ENCODE peak calls at places on chromosome X, in ten cellular contexts. J is thyroid gland, A is lower lobe of right lung, C is hepatocyte, L is GM12865, I is breast epithelium, U is AG10803, Y is left ventricle myocardium inferior, N is cardiac fibroblast, X is Peyer's patch. H is an unnamed sample.
A peak's percentile ranks its signal among the peaks of the same experiment; 100 is the strongest.

GRCh38 chrX:51459125-51459524 is 37.3 kb downstream of the NUDT11 start:
- DNase-seq in J (no peak), A (no peak), C (peak; percentile 19), L (peak; percentile 39), I (no peak), U (peak; percentile 24), Y (no peak), N (peak; percentile 34), X (no peak), H (no peak)

GRCh38 chrX:39846460-39846859 is 251.3 kb downstream of the BCOR start:
- DNase-seq in J (no peak), A (no peak), C (no peak), L (no peak), I (no peak), U (no peak), Y (no peak), N (no peak), X (no peak), H (no peak)

GRCh38 chrX:69153060-69153730 is 12.1 kb downstream of the PJA1 start:
- DNase-seq in J (no peak), A (no peak), C (peak; percentile 67), L (no peak), I (no peak), U (peak; percentile 57), Y (no peak), N (peak; percentile 77), X (no peak), H (no peak)

GRCh38 chrX:13762015-13762414 is 27.5 kb downstream of the OFD1 start:
- DNase-seq in J (no peak), A (no peak), C (no peak), L (no peak), I (no peak), U (no peak), Y (no peak), N (no peak), X (no peak), H (no peak)

GRCh38 chrX:2320580-2321327 is 180.0 kb downstream of the DHRSX start:
- DNase-seq in J (peak; percentile 69), A (peak; percentile 79), C (peak; percentile 81), L (no peak), I (no peak), U (peak; percentile 88), Y (peak; percentile 67), N (peak; percentile 71), X (no peak), H (peak; percentile 6)

GRCh38 chrX:135421932-135422809 is at the start of gene SMIM10L2A:
- DNase-seq in J (no peak), A (no peak), C (no peak), L (peak; percentile 4), I (no peak), U (no peak), Y (no peak), N (no peak), X (no peak), H (no peak)

GRCh38 chrX:64186974-64187761 is 18.3 kb downstream of the AMER1 start:
- DNase-seq in J (no peak), A (no peak), C (no peak), L (no peak), I (no peak), U (no peak), Y (peak; percentile 30), N (no peak), X (no peak), H (no peak)

GRCh38 chrX:37867509-37868153 is 20.3 kb upstream of the DYNLT3 start:
- DNase-seq in J (no peak), A (no peak), C (no peak), L (no peak), I (no peak), U (no peak), Y (no peak), N (no peak), X (no peak), H (no peak)

GRCh38 chrX:6968231-6968630 is 179.3 kb upstream of the STS start:
- DNase-seq in J (no peak), A (no peak), C (no peak), L (no peak), I (no peak), U (peak; percentile 4), Y (no peak), N (no peak), X (no peak), H (no peak)

GRCh38 chrX:41081821-41082220 is 3.4 kb upstream of the USP9X start:
- DNase-seq in J (no peak), A (no peak), C (no peak), L (no peak), I (no peak), U (no peak), Y (no peak), N (no peak), X (no peak), H (no peak)

DNA sequence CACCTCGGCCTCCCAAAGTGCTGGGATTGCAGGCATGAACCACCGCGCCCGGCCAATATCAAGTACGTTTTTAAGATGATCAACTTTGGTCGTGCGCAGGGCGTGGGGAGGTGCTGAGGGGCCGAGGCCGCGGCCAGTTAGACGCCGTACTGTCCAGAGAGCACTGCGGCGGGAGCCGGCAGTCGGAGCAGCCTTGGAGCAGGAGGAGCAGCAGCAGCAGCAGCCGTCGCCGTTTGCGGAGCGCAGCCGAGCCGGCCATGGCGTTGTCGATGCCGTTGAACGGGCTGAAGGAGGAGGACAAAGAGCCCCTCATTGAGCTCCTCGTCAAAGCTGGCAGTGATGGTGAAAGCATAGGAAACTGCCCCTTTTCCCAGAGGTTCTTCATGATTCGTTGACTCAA is 8.5 kb upstream of the USP9X start:
- DNase-seq in J (no peak), A (no peak), C (no peak), L (no peak), I (no peak), U (no peak), Y (no peak), N (no peak), X (no peak), H (no peak)
- H3K4me3 ChIP-seq in J (no peak overlapping the region), A (no peak overlapping the region), C (no peak overlapping the region), L (no peak overlapping the region), I (no peak overlapping the region), U (no peak overlapping the region), Y (no peak overlapping the region), N (no peak overlapping the region), X (no peak overlapping the region), H (no peak overlapping the region)

DNA sequence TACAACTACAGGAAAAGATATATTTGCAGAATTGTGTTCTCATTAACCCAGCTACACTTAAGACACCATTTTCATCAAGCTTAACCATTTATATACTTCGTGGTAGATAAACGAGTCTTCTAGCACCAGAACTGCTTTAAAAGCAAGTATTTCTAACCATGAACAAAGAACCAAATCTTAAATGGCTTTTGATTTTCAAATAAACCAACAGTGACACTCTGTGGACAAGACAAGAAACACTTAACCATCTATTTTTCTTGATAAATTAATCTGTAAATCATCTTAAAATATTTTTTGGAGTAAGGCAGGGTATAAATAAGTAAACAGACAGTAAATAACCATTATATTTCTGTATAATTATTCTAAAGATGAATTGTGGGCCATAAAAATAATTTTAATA is 10.2 kb downstream of the BEND2 start:
- DNase-seq in J (no peak), A (no peak), C (no peak), L (no peak), I (no peak), U (peak; percentile 1), Y (no peak), N (peak; percentile 0), X (no peak), H (no peak)
- TF ChIP-seq CTCF in J (no peak), A (no peak), C (peak; percentile 49), L (no peak), I (no peak), U (no peak), Y (peak; percentile 47), N (no peak), X (no peak), H (no peak)

GRCh38 chrX:33211356-33212254 is at the start of gene DMD:
- DNase-seq in J (peak; percentile 35), A (peak; percentile 37), C (peak; percentile 52), L (no peak), I (no peak), U (peak; percentile 1), Y (peak; percentile 17), N (peak; percentile 93), X (no peak), H (no peak)
- H3K4me3 ChIP-seq in J (no peak within 1 kb of the TSS), A (peak within 1 kb of the TSS; percentile 45), C (peak within 1 kb of the TSS; percentile 34), L (no peak within 1 kb of the TSS), I (peak within 1 kb of the TSS; percentile 24), U (no peak within 1 kb of the TSS), Y (peak within 1 kb of the TSS; percentile 65), N (peak within 1 kb of the TSS; percentile 51), X (peak within 1 kb of the TSS; percentile 23), H (no peak within 1 kb of the TSS)

DNA sequence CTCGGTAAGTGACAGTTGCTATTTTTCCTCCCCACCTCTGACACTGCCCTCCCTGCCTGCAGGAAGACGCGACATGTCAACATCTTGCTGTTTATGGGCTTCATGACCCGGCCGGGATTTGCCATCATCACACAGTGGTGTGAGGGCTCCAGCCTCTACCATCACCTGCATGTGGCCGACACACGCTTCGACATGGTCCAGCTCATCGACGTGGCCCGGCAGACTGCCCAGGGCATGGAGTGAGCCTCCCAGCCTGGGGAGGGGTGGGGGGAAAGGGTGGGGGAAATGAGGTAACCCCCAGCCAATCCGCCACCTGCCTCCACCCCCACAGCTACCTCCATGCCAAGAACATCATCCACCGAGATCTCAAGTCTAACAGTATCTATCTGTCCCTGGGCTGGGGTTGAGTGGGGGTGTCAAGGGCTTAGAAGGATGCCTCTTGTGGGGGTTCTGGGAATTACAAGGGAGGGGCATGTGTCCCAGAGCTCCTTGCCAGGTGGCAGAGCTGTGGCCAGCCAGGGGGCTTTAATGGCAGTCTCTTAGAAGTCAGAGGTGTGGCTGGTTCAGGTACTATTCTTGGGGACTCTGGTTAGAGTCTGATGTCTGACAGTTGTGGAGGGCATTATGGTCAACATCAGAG is 7.8 kb downstream of the ARAF start:
- DNase-seq in J (no peak), A (no peak), C (no peak), L (peak; percentile 51), I (no peak), U (no peak), Y (no peak), N (no peak), X (no peak), H (no peak)
- TF ChIP-seq CTCF in J (no peak), A (peak; percentile 30), C (peak; percentile 11), L (peak; percentile 34), I (no peak), U (peak; percentile 36), Y (peak; percentile 42), N (peak; percentile 44), X (peak; percentile 17), H (no peak)

H was measured in HFF-Myc.